ENCODE peak calls at places on chromosomes 13 and 19, in nine cellular contexts. T is IMR-90, I is prostate gland, Z is lower leg skin, K is Peyer's patch, F is spleen, P is upper lobe of left lung, V is ovary, R is heart left ventricle. M is an unnamed sample.

GRCh38 chr13:99486996-99487395 is 14.3 kb upstream of the TM9SF2 start:
- DNase-seq in K (no peak), I (no peak), T (no peak), P (no peak), R (no peak), V (no peak), Z (no peak), F (no peak), M (no peak)

GRCh38 chr19:46913198-46913851 is 52.5 kb downstream of the ARHGAP35 start:
- DNase-seq in P (no peak), K (no peak), V (no peak), I (no peak), F (no peak), Z (no peak), T (no peak), R (no peak), M (no peak)

GRCh38 chr13:46229251-46229650 is 17.5 kb downstream of the LRRC63 start:
- DNase-seq in Z (no peak), R (no peak), F (no peak), K (no peak), P (no peak), T (no peak), I (peak), V (no peak), M (no peak)

GRCh38 chr13:114064516-114065140 is 67.8 kb downstream of the RASA3 start:
- DNase-seq in P (peak), T (peak), V (peak), K (no peak), I (peak), F (peak), Z (no peak), R (no peak), M (no peak)

GRCh38 chr19:54561840-54562239 is 11.8 kb upstream of the LILRA2 start:
- DNase-seq in Z (no peak), R (no peak), T (no peak), P (no peak), I (no peak), K (no peak), F (no peak), V (no peak), M (no peak)

GRCh38 chr19:29320076-29320475 is 107.1 kb upstream of the UQCRFS1 start:
- DNase-seq in R (no peak), K (no peak), F (no peak), T (no peak), V (no peak), Z (no peak), I (no peak), P (no peak), M (no peak)

GRCh38 chr19:5452594-5453565 is 2.3 kb upstream of the ZNRF4 start:
- DNase-seq in K (no peak), R (no peak), T (peak), P (no peak), V (no peak), Z (no peak), F (no peak), I (no peak), M (peak)

GRCh38 chr13:30143671-30144400 is 163.5 kb downstream of the KATNAL1 start:
- DNase-seq in Z (no peak), T (peak), I (no peak), P (no peak), F (no peak), V (no peak), K (no peak), R (no peak), M (peak)

GRCh38 chr19:13964776-13965175 is 12.5 kb downstream of the DCAF15 start:
- DNase-seq in V (no peak), R (no peak), Z (no peak), K (no peak), F (no peak), I (no peak), P (no peak), T (peak), M (peak)

GRCh38 chr19:33705860-33706259 is 84.1 kb downstream of the CHST8 start:
- DNase-seq in R (no peak), Z (no peak), V (no peak), K (no peak), T (no peak), P (no peak), F (peak), I (no peak), M (no peak)

GRCh38 chr19:55528030-55528801 is 8.7 kb downstream of the SBK2 start:
- DNase-seq in P (no peak), K (no peak), F (no peak), Z (no peak), R (no peak), I (no peak), V (no peak), T (peak), M (no peak)

GRCh38 chr13:98503175-98504028 is 73.5 kb downstream of the STK24 start:
- DNase-seq in T (peak), F (no peak), V (no peak), Z (no peak), R (no peak), I (no peak), P (no peak), K (no peak), M (no peak)

GRCh38 chr19:52570005-52570861 is at the start of gene ZNF701:
- DNase-seq in R (peak), V (peak), Z (peak), P (peak), K (peak), I (peak), T (peak), F (peak), M (peak)

GRCh38 chr19:55601127-55601526 is 1.0 kb downstream of the ZNF524 start:
- DNase-seq in Z (no peak), I (peak), K (no peak), V (no peak), F (no peak), R (no peak), T (no peak), P (no peak), M (no peak)

GRCh38 chr19:33785795-33786194 is 10.9 kb upstream of the KCTD15 start:
- DNase-seq in R (no peak), K (no peak), Z (no peak), P (no peak), F (no peak), I (no peak), T (peak), V (no peak), M (no peak)

GRCh38 chr13:67120872-67121531 is 109.1 kb downstream of the PCDH9 start:
- DNase-seq in P (no peak), V (no peak), R (no peak), T (peak), K (no peak), Z (no peak), F (no peak), I (no peak), M (no peak)

GRCh38 chr13:45362939-45363338 is 22.0 kb upstream of the TPT1 start:
- DNase-seq in T (no peak), K (no peak), I (no peak), R (no peak), F (no peak), P (no peak), V (no peak), Z (no peak), M (no peak)

GRCh38 chr13:44306401-44307192 is 67.0 kb upstream of the SERP2 start:
- DNase-seq in V (peak), F (no peak), I (peak), R (peak), T (peak), P (peak), K (peak), Z (no peak), M (peak)

GRCh38 chr13:26616126-26616525 is 58.6 kb downstream of the WASF3 start:
- DNase-seq in I (no peak), T (peak), F (no peak), P (no peak), R (no peak), K (no peak), Z (no peak), V (no peak), M (no peak)

GRCh38 chr19:13154241-13154778 is 4.1 kb downstream of the IER2 start:
- DNase-seq in K (peak), I (peak), T (peak), F (peak), Z (peak), V (peak), R (peak), P (peak), M (no peak)

GRCh38 chr19:31503211-31503610 is 154.0 kb upstream of the TSHZ3 start:
- DNase-seq in F (no peak), V (no peak), R (no peak), T (no peak), P (no peak), I (peak), K (no peak), Z (no peak), M (no peak)

GRCh38 chr13:92390217-92390616 is 836.4 kb upstream of the GPC6 start:
- DNase-seq in Z (no peak), R (no peak), P (no peak), K (no peak), F (no peak), I (no peak), V (no peak), T (no peak), M (no peak)

GRCh38 chr13:106291006-106291405 is 244.5 kb downstream of the EFNB2 start:
- DNase-seq in T (peak), Z (no peak), V (no peak), P (no peak), K (no peak), R (no peak), F (no peak), I (no peak), M (no peak)

GRCh38 chr13:33487575-33488243 is 202.2 kb upstream of the STARD13 start:
- DNase-seq in P (no peak), T (peak), K (no peak), V (no peak), R (no peak), I (no peak), Z (no peak), F (no peak), M (no peak)

GRCh38 chr19:48333467-48334384 is 8.4 kb downstream of the EMP3 start:
- DNase-seq in V (peak), F (peak), R (peak), I (peak), P (peak), K (peak), Z (peak), T (peak), M (no peak)

GRCh38 chr13:110472904-110473563 is 88.5 kb downstream of the RAB20 start:
- DNase-seq in Z (no peak), F (no peak), K (no peak), R (no peak), T (no peak), P (no peak), V (no peak), I (no peak), M (no peak)

GRCh38 chr13:104422668-104423067 is 1356.5 kb upstream of the SLC10A2 start:
- DNase-seq in T (no peak), V (no peak), P (no peak), I (no peak), K (no peak), F (no peak), R (no peak), Z (no peak), M (no peak)

GRCh38 chr19:46489445-46490272 is 6.0 kb downstream of the PNMA8B start:
- DNase-seq in T (peak), K (peak), P (peak), R (peak), I (no peak), Z (no peak), V (peak), F (peak), M (no peak)

GRCh38 chr13:38384171-38384570 is 34.5 kb downstream of the UFM1 start:
- DNase-seq in V (no peak), P (no peak), I (no peak), F (no peak), K (no peak), T (no peak), R (no peak), Z (no peak), M (no peak)

GRCh38 chr19:2970201-2970838 is 7.0 kb upstream of the TLE6 start:
- DNase-seq in T (no peak), R (no peak), F (no peak), I (no peak), Z (no peak), P (no peak), K (no peak), V (no peak), M (no peak)

GRCh38 chr13:94601446-94602431 is at the start of gene GPR180:
- DNase-seq in V (peak), T (peak), R (peak), Z (peak), I (peak), P (peak), K (peak), F (peak), M (peak)
- TF ChIP-seq POLR2A in V (peak), T (peak), R (peak), Z (no peak), I (peak), P (no peak), K (peak), F (no peak), M (peak)

DNA sequence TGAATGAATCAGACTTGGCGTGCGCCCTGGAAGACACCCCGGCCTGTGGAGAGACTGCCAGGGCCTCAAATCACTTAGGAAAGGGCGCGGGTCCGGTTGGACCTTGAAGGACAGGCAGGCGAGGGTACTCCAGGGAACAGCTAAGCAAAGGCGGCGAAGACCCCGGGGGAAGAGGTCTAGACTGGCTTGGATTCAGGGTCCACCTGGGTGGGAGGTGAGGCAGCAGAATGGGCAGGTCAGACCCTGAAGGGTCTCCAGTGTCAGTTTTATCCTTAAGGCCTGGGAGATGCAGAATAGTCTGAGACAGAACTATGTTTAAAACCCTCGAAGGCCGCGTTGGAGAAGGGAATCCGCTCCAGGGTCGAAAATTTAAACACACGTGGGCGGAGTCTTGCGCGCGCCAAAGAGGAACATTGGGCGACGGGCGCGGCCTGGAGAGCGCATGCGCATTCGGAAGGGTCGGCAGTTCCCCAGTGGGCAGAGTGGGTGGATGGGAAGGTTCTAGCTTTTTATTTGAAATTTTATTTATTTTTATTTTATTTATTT is 567 bp upstream of the SMG9 start:
- DNase-seq in Z (peak), I (peak), F (peak), R (peak), V (peak), P (peak), K (peak), T (peak), M (no peak)
- TF ChIP-seq POLR2A in Z (no peak), I (no peak), F (no peak), R (no peak), V (no peak), P (no peak), K (no peak), T (peak), M (no peak)

DNA sequence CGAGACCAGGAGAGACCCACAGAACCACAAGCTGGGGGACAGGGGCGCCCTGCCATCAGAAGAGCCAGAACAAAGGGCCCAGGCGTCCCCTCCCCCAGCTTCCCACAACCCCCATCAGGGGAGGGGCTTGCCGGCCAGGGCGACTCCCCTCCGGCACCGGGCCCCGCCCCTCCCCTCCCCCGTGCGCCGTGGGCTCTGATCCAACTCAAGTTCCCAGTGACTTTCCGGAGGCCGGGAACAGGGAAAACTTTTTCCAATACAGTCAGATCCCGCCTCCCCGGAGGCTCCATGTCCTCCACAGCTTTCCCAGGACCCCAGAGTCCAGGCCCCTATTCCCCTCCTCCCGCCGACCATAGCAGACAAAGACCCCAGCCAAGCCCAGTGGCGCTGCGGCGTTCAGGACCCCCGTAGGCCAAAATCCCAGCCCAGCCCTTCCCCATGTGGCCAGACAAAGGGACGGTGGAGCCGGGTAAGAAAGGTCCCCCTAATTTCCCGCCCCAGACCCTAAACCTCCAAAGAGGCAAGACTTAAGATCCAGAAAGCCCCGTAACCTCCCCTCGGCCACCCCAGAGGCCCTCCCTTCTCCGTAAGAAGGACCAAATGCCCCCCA is 673 bp downstream of the TEAD2 start:
- DNase-seq in K (peak), T (peak), P (peak), V (peak), R (peak), F (peak), Z (peak), I (peak), M (peak)
- TF ChIP-seq POLR2A in K (no peak), T (peak), P (no peak), V (peak), R (peak), F (no peak), Z (no peak), I (peak), M (no peak)

GRCh38 chr19:42123765-42124164 is 8.5 kb downstream of the POU2F2 start:
- DNase-seq in F (no peak), P (no peak), K (no peak), V (no peak), R (no peak), I (no peak), Z (no peak), T (no peak), M (no peak)

GRCh38 chr19:42121036-42121621 is 11.1 kb downstream of the POU2F2 start:
- DNase-seq in Z (no peak), I (no peak), T (no peak), P (no peak), R (no peak), K (no peak), V (no peak), F (no peak), M (no peak)

GRCh38 chr19:42122691-42123607 is 9.3 kb downstream of the POU2F2 start:
- DNase-seq in Z (no peak), P (no peak), F (no peak), I (no peak), K (no peak), R (no peak), T (no peak), V (no peak), M (no peak)

GRCh38 chr19:42120276-42121010 is 11.8 kb downstream of the POU2F2 start:
- DNase-seq in R (no peak), K (no peak), V (no peak), F (no peak), P (no peak), I (no peak), Z (no peak), T (no peak), M (no peak)

DNA sequence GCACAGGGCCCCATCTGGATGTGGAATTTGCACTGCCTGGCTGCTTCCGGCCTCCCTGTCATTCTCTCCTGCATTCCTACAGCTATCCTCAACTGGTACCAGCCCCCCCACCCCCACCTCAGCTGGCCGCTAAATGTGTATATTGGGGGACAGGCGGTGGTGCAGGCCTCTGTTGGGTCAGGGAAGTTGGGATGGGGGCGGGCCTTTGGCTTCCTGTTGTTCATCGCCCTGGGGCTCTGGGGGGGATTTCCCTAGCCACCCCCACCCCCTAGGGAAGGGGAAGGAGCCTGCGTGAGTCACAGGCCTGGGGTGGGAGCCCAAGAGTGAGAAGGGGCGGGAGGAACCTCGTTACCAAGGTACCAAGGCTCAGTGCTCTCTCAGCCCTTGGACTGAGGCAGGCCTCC is 10.6 kb downstream of the POU2F2 start:
- DNase-seq in P (no peak), I (no peak), R (peak), F (peak), K (peak), T (peak), Z (no peak), V (no peak), M (peak)
- TF ChIP-seq POLR2A in P (no peak), I (no peak), R (no peak), F (no peak), K (no peak), T (no peak), Z (no peak), V (no peak), M (no peak)

GRCh38 chr19:18972301-18972831 is 31.3 kb upstream of the HOMER3 start:
- DNase-seq in R (peak), P (no peak), V (no peak), I (no peak), Z (no peak), K (no peak), F (no peak), T (peak), M (no peak)
- TF ChIP-seq POLR2A in R (no peak), P (no peak), V (no peak), I (no peak), Z (no peak), K (no peak), F (no peak), T (no peak), M (no peak)

GRCh38 chr19:50365434-50366306 is at the start of gene NAPSA:
- DNase-seq in T (no peak), K (no peak), F (peak), I (no peak), R (no peak), Z (no peak), P (peak), V (no peak), M (no peak)

GRCh38 chr19:50371914-50372475 is 4.3 kb upstream of the NR1H2 start:
- DNase-seq in V (no peak), K (no peak), F (no peak), Z (no peak), P (no peak), I (no peak), R (no peak), T (no peak), M (no peak)

DNA sequence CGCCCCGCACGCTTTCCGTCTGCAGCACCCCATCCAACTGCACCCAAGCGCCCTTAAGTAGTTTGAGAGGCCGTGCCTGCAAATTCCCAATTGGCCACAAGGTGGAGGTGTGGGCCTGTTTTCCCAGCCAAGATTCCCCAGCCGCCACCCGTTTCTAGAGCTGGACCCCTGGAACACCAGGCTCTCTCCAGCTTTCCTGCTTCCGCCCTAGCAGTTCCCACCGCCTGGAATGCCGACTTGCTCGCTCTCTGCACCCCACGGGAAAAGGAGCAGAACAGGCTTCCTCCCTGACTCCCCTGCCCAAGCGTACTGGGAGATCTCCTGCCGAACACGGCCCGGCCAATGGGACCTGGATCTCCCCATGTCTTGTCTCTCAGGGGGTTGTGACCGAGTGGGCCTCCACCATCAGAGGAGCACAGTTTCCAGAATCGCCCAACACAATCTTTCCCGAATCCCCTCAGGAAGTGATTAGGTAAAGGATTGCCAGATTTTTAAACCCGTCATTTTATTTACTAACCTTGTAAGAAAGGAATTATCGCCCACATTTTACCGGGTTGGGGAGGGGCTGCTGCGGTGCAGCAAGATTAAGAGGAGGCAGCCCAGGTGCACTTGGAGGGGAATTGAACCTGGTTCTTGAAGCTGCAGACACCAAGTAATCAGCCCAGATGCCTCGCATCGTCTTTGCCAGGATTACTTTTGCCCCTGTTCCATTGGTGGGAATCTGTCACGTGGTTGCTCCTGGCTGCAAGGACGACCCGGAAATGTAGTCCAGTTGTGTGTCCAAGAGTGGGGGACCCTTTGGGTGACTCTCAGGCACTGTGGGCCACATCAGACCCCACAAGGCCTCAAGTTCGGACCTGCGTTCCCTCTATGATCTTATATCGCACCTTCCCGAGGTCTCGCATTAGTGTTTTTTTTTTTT is 3.5 kb upstream of the NAPSA start:
- DNase-seq in I (peak), F (peak), Z (peak), V (peak), T (peak), K (peak), R (peak), P (peak), M (peak)
- TF ChIP-seq POLR2A in I (no peak), F (no peak), Z (no peak), V (no peak), T (no peak), K (no peak), R (no peak), P (no peak), M (peak)